ENCODE peak calls at places on chromosomes 13 and 19, in four cellular contexts. K is Calu3; V is activated CD4-positive, alpha-beta T cell treated with anti-CD3 and anti-CD28 coated beads, Interleukin-2, amount 10 ng/mL, durations not matched to agents 7 days and 5 days; A is GM19239. D is an unnamed sample.

GRCh38 chr19:49150944-49151243 is 4.3 kb downstream of the HRC start:
- DNase-seq in K (no peak), V (no peak), A (no peak), D (no peak)

GRCh38 chr13:102028198-102028597 is 373.6 kb downstream of the FGF14 start:
- DNase-seq in K (no peak), V (no peak), A (no peak), D (no peak)

GRCh38 chr19:45153339-45154063 is 7.3 kb downstream of the NKPD1 start:
- DNase-seq in K (no peak), V (peak), A (no peak), D (peak)

GRCh38 chr13:29483211-29483610 is 112.3 kb downstream of the SLC7A1 start:
- DNase-seq in K (no peak), V (no peak), A (no peak), D (no peak)

GRCh38 chr13:112697756-112698655 is 8.2 kb downstream of the ATP11A start:
- DNase-seq in K (no peak), V (no peak), A (no peak), D (peak)

GRCh38 chr19:45632468-45633196 is 6.6 kb downstream of the EML2 start:
- DNase-seq in K (peak), V (peak), A (no peak), D (peak)

GRCh38 chr19:13366529-13367143 is 139.6 kb downstream of the CACNA1A start:
- DNase-seq in K (peak), V (no peak), A (no peak), D (peak)

GRCh38 chr19:45765365-45766292 is 3.4 kb downstream of the SIX5 start:
- DNase-seq in K (no peak), V (no peak), A (no peak), D (no peak)

GRCh38 chr13:86870388-86870966 is 800.7 kb upstream of the SLITRK5 start:
- DNase-seq in K (peak), V (no peak), A (no peak), D (peak)

GRCh38 chr13:103516009-103516795 is 450.0 kb upstream of the SLC10A2 start:
- DNase-seq in K (no peak), V (no peak), A (no peak), D (no peak)

GRCh38 chr13:102597029-102598015 is 536 bp downstream of the TPP2 start:
- DNase-seq in K (no peak), V (peak), A (no peak), D (peak)

GRCh38 chr13:71358218-71358617 is 508.8 kb downstream of the DACH1 start:
- DNase-seq in K (peak), V (no peak), A (no peak), D (no peak)

GRCh38 chr19:56066152-56067023 is 54.7 kb downstream of the ZNF787 start:
- DNase-seq in K (peak), V (peak), A (no peak), D (peak)

GRCh38 chr13:76917096-76917495 is 30.9 kb upstream of the KCTD12 start:
- DNase-seq in K (no peak), V (no peak), A (no peak), D (peak)

GRCh38 chr19:7545904-7546303 is 10.4 kb downstream of the PNPLA6 start:
- DNase-seq in K (no peak), V (no peak), A (no peak), D (no peak)

GRCh38 chr13:97308735-97309429 is 86.7 kb downstream of the MBNL2 start:
- DNase-seq in K (no peak), V (no peak), A (no peak), D (no peak)

GRCh38 chr13:21330126-21330861 is 128.8 kb downstream of the ZDHHC20 start:
- DNase-seq in K (no peak), V (peak), A (peak), D (no peak)

GRCh38 chr19:13692096-13692495 is 72.2 kb upstream of the MRI1 start:
- DNase-seq in K (peak), V (no peak), A (no peak), D (peak)

GRCh38 chr19:58154287-58154678 is 3.7 kb upstream of the ZNF329 start:
- DNase-seq in K (peak), V (no peak), A (no peak), D (peak)

GRCh38 chr19:50649433-50650391 is at the start of gene C19orf81:
- DNase-seq in K (peak), V (no peak), A (no peak), D (no peak)

D was measured in AG10803.